ENCODE peak calls at places on chromosomes 12 and 14, in four cellular contexts. X, T, J and M are unnamed samples.

GRCh38 chr14:99671230-99672224 is 12.6 kb upstream of the CYP46A1 start:
- DNase-seq in X (peak), T (no peak), J (no peak), M (no peak)

GRCh38 chr12:630656-631632 is 32.3 kb downstream of the NINJ2 start:
- DNase-seq in X (no peak), T (peak), J (peak), M (no peak)

GRCh38 chr14:50831704-50832130 is 755 bp upstream of the NIN start:
- DNase-seq in X (no peak), T (no peak), J (no peak), M (no peak)

GRCh38 chr12:50621435-50622304 is 116.9 kb downstream of the DIP2B start:
- DNase-seq in X (peak), T (no peak), J (no peak), M (no peak)

GRCh38 chr14:69133206-69134125 is 19.5 kb downstream of the DCAF5 start:
- DNase-seq in X (no peak), T (no peak), J (no peak), M (peak)

GRCh38 chr12:12901158-12901791 is 9.9 kb downstream of the GPRC5A start:
- DNase-seq in X (peak), T (peak), J (no peak), M (peak)

GRCh38 chr12:28191018-28191595 is 851 bp downstream of the CCDC91 start:
- DNase-seq in X (peak), T (peak), J (no peak), M (no peak)

GRCh38 chr14:55801121-55801520 is 221.1 kb downstream of the KTN1 start:
- DNase-seq in X (no peak), T (no peak), J (no peak), M (no peak)

GRCh38 chr12:116717466-116718457 is 20.1 kb downstream of the SPRING1 start:
- DNase-seq in X (no peak), T (no peak), J (no peak), M (peak)

GRCh38 chr14:65792208-65792905 is 379.8 kb downstream of the FUT8 start:
- DNase-seq in X (peak), T (no peak), J (no peak), M (peak)

GRCh38 chr14:99554757-99555531 is 49.1 kb downstream of the CCDC85C start:
- DNase-seq in X (peak), T (no peak), J (no peak), M (no peak)

GRCh38 chr14:103257211-103257962 is 76.7 kb upstream of the EIF5 start:
- DNase-seq in X (no peak), T (no peak), J (no peak), M (peak)

GRCh38 chr12:124917841-124918621 is 3.6 kb upstream of the UBC start:
- DNase-seq in X (no peak), T (no peak), J (peak), M (peak)

GRCh38 chr12:111766608-111767361 is at the start of gene ALDH2:
- DNase-seq in X (peak), T (peak), J (no peak), M (peak)
- H3K4me3 ChIP-seq in X (peak), T (peak), J (peak), M (peak)

GRCh38 chr14:58954874-58955273 is 233.6 kb upstream of the DAAM1 start:
- DNase-seq in X (no peak), T (no peak), J (no peak), M (peak)
- H3K4me3 ChIP-seq in X (no peak), T (no peak), J (no peak), M (no peak)

DNA sequence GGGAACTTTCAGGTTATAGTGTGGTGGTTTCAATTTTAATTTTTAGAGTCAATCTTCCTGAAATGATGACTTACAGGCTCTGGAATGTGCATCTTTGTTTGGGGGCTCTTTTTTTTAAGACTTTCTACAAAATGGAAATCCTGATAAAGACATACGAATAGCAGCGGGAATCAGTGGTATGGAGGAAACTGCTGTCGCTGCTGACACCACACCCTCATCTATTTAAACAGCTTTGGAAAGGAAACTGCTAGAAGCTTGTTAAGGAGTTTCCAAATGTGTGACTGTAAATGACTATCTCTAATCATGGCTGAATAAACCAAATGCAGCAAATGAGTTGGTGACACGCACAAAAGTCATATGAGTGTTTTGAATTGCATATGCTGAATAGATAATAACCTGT is 188.4 kb downstream of the EGLN3 start:
- DNase-seq in X (no peak), T (no peak), J (no peak), M (peak)
- H3K4me3 ChIP-seq in X (no peak), T (no peak), J (no peak), M (no peak)

GRCh38 chr12:68534108-68534507 is 76.6 kb upstream of the RAP1B start:
- DNase-seq in X (no peak), T (no peak), J (no peak), M (no peak)

GRCh38 chr12:68536885-68537284 is 73.8 kb upstream of the RAP1B start:
- DNase-seq in X (no peak), T (no peak), J (no peak), M (no peak)

GRCh38 chr12:68539615-68539952 is 71.1 kb upstream of the RAP1B start:
- DNase-seq in X (no peak), T (no peak), J (no peak), M (no peak)

GRCh38 chr12:68537571-68537970 is 73.1 kb upstream of the RAP1B start:
- DNase-seq in X (no peak), T (no peak), J (no peak), M (no peak)

DNA sequence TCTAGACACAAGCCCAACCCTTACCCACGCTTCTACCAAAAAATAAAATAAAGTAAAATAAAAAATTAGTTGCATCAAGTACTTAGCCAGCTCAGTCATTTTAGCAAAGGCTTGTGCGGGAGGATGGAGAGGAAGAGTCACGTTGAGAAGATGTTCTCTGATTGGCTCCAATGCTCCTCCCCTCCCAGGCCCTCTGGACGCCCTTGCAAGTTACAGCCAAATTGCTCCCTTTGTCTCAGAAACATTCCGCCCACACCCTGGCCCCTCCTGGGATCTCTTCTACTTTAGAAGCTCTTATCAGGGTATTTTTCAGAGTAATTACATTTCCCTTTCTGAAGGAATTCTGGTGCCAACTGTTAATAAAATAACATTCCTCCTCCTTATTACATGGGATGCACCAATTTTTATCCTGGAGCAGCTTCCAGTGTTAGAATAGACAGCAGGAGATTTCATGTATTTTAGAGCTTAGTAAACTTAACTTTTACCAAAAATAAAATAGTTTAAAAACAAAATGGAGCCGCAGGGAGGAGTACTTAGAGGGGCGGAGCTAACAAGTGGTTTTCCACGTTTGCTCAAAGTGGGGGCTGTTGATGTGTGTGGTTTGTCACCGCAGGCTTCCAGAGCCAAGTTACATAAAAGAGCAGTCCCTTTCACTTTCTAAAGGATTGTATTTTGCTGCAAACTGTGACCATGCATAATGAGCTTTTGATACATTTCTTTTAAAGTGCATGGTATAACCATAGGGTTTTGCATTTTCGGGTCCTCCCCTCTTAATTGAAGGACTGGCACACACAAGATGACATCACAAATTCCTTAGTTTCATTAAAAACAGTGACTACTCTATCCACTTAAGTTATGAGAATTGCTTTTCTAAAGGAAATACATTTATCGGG is 71.7 kb upstream of the RAP1B start:
- DNase-seq in X (peak), T (peak), J (peak), M (peak)
- H3K4me3 ChIP-seq in X (no peak), T (no peak), J (no peak), M (peak)

DNA sequence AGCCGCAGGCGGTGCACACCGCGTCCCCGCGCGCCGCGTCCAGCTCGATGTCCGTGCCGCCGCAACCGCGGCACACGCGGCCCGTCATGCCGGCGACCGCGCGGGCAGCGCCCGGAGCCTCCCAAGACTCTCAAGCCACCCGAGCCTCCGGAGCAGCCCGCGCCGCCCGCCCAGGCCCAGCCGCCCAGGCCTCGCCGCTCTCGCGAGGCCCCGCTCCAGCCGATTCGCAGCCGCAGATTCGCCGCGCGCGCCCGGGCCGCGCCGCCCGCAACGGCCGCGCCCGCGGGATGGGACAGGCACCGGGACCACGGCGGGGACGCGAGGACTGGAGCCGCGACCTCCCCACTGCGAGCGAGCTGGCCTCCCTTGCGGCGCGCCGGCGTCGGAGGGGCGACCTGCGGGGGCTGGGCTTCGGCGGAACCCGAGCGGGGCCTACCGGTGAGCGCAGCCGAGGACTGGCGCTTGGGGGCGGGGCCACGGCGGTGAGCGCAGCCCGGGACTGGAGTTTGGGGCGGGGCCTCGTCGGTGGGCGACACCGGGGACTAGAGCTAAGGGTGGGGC is at the start of gene BRF1:
- DNase-seq in X (peak), T (peak), J (peak), M (peak)
- H3K4me3 ChIP-seq in X (peak), T (peak), J (peak), M (peak)